ENCODE peak calls at places on chromosomes 12 and 14, in four cellular contexts. N, P, W and A are unnamed samples.

GRCh38 chr14:54698501-54698900 is 131.6 kb downstream of the SAMD4A start:
- DNase-seq in W (no peak), N (no peak), P (no peak), A (no peak)

GRCh38 chr12:23342407-23342806 is 607.1 kb downstream of the SOX5 start:
- DNase-seq in P (no peak), W (no peak), N (no peak), A (no peak)

GRCh38 chr12:130688027-130688778 is 27.9 kb downstream of the RIMBP2 start:
- DNase-seq in W (no peak), P (no peak), N (no peak), A (no peak)

GRCh38 chr12:132445884-132446471 is 44.0 kb upstream of the FBRSL1 start:
- DNase-seq in P (peak), N (peak), W (peak), A (peak)

GRCh38 chr14:96649327-96649601 is 147.1 kb downstream of the PAPOLA start:
- DNase-seq in N (no peak), P (no peak), W (no peak), A (no peak)

GRCh38 chr14:23621932-23622495 is 14.2 kb upstream of the DHRS2 start:
- DNase-seq in N (no peak), P (no peak), W (no peak), A (no peak)

GRCh38 chr14:67674139-67674479 is 323 bp downstream of the VTI1B start:
- DNase-seq in N (peak), P (peak), W (peak), A (peak)

GRCh38 chr12:103879878-103880277 is 38.8 kb upstream of the NT5DC3 start:
- DNase-seq in N (no peak), W (no peak), P (no peak), A (no peak)

GRCh38 chr12:126792411-126792810 is 1474.6 kb upstream of the TMEM132C start:
- DNase-seq in P (no peak), W (no peak), N (no peak), A (no peak)

GRCh38 chr12:75683220-75683619 is 171.8 kb upstream of the KRR1 start:
- DNase-seq in N (no peak), P (no peak), W (no peak), A (no peak)

GRCh38 chr12:128856791-128857078 is 3.5 kb downstream of the GLT1D1 start:
- DNase-seq in N (no peak), P (no peak), W (no peak), A (no peak)

GRCh38 chr14:54392131-54392859 is 4.5 kb upstream of the CDKN3 start:
- DNase-seq in W (no peak), N (no peak), P (no peak), A (peak)

GRCh38 chr12:6692888-6693287 is 3.7 kb upstream of the ZNF384 start:
- DNase-seq in N (no peak), W (no peak), P (no peak), A (peak)

GRCh38 chr12:29131539-29131938 is 17.5 kb upstream of the FAR2 start:
- DNase-seq in W (no peak), P (no peak), N (peak), A (no peak)

GRCh38 chr12:116879509-116880212 is 1.6 kb downstream of the HRK start:
- DNase-seq in N (peak), P (peak), W (no peak), A (peak)

GRCh38 chr14:69358233-69358963 is 39.7 kb downstream of the ERH start:
- DNase-seq in N (no peak), W (no peak), P (no peak), A (no peak)

GRCh38 chr12:50505386-50505827 is 622 bp downstream of the DIP2B start:
- DNase-seq in N (peak), W (peak), P (peak), A (no peak)

GRCh38 chr14:54465654-54466053 is 23.1 kb downstream of the GMFB start:
- DNase-seq in W (no peak), N (no peak), P (no peak), A (no peak)

GRCh38 chr14:70789361-70789760 is 20.0 kb downstream of the MAP3K9 start:
- DNase-seq in P (no peak), W (no peak), N (peak), A (no peak)

GRCh38 chr12:108854453-108855283 is 2.7 kb downstream of the SSH1 start:
- DNase-seq in P (no peak), W (peak), N (peak), A (no peak)

GRCh38 chr12:51307655-51308593 is 16.1 kb downstream of the BIN2 start:
- DNase-seq in P (no peak), W (peak), N (peak), A (no peak)

GRCh38 chr14:49621114-49621881 is 699 bp downstream of the MGAT2 start:
- DNase-seq in W (peak), N (peak), P (peak), A (peak)

GRCh38 chr14:84228702-84229101 is 1301.2 kb upstream of the FLRT2 start:
- DNase-seq in N (no peak), W (no peak), P (no peak), A (no peak)

GRCh38 chr12:94140556-94140955 is 7.8 kb upstream of the PLXNC1 start:
- DNase-seq in W (peak), N (peak), P (peak), A (peak)

GRCh38 chr12:89417246-89417977 is 65.1 kb upstream of the DUSP6 start:
- DNase-seq in P (no peak), W (no peak), N (peak), A (no peak)

GRCh38 chr12:81208193-81208946 is 130.5 kb downstream of the ACSS3 start:
- DNase-seq in W (peak), N (peak), P (no peak), A (no peak)

GRCh38 chr12:30794591-30795409 is 40.0 kb upstream of the CAPRIN2 start:
- DNase-seq in W (peak), N (peak), P (no peak), A (peak)

GRCh38 chr14:68644101-68644500 is 148.8 kb downstream of the ZFP36L1 start:
- DNase-seq in W (no peak), N (no peak), P (no peak), A (no peak)

GRCh38 chr12:65090461-65090860 is 30.6 kb downstream of the WIF1 start:
- DNase-seq in W (no peak), P (no peak), N (no peak), A (no peak)

GRCh38 chr14:102699416-102700110 is 77.7 kb upstream of the TRAF3 start:
- DNase-seq in P (no peak), W (no peak), N (peak), A (no peak)

GRCh38 chr12:1926274-1926673 is 7.8 kb upstream of the CACNA2D4 start:
- DNase-seq in N (no peak), P (no peak), W (peak), A (no peak)

GRCh38 chr12:100533326-100533725 is 40.2 kb upstream of the GAS2L3 start:
- DNase-seq in P (no peak), N (no peak), W (no peak), A (no peak)

GRCh38 chr12:122726056-122726558 is 4.5 kb downstream of the HCAR1 start:
- DNase-seq in W (peak), P (no peak), N (no peak), A (peak)

GRCh38 chr14:24310666-24311604 is at the start of gene LTB4R:
- DNase-seq in P (peak), N (peak), W (no peak), A (peak)

GRCh38 chr14:52649511-52649910 is 45.8 kb downstream of the ERO1A start:
- DNase-seq in N (peak), P (no peak), W (no peak), A (no peak)

GRCh38 chr14:40911161-40911560 is 695.5 kb upstream of the LRFN5 start:
- DNase-seq in P (no peak), N (no peak), W (no peak), A (no peak)

DNA sequence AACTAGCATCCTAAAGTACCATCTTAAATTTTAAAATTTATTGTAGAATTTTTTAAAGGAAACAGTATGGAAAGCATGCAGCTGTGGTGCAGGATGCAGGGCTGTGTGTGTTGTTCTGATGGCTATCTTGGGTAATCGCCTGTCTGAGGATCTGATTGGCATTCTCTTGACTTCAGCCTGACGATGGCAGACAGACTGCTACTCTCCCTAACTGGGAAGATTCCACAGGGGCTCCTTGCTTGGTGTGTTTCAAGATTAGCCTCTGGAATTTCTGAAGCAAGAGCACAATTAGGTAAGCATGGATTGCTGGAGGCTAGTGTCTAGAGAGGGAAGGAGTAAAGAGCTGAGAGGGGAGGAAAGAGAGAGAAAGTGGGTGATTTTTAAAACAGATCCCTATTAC is 696.8 kb upstream of the LRFN5 start:
- DNase-seq in P (no peak), W (no peak), N (no peak), A (peak)
- TF ChIP-seq EZH2phosphoT487 in P (no peak), W (no peak), N (no peak), A (no peak)

DNA sequence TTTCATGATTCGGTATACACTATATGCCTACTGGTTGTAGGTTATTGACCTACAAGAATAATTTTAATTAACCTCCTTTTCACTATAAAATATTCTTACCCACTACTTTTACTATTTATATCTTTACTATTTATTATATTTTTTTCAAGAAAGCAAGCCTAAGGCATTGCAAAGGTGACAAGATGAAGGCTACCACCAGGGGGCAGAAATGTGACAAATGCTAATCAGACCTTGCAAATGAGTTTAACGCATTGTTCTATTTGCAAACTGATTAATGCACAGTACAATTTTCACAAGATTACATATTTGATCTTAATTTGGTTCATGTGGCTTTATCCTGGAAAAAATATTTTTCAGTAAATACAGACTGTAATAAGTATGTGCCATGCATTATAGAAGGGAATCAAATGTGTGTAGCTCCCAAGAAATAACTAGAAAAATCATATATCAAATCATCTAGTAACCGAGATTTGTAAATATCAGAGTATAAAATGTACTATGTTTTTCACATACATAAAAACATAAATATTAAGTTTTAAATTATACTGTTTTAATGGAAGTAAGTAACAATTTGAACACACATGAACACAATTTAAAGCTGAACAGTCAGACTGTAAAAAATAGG is 107.0 kb downstream of the ADAMTS20 start:
- DNase-seq in W (peak), P (peak), N (peak), A (peak)
- TF ChIP-seq EZH2phosphoT487 in W (no peak), P (no peak), N (no peak), A (no peak)

GRCh38 chr12:49292729-49293055 is 2.3 kb upstream of the PRPH start:
- DNase-seq in P (no peak), W (no peak), N (no peak), A (no peak)

GRCh38 chr12:49287876-49288275 is 7.1 kb upstream of the PRPH start:
- DNase-seq in W (no peak), N (no peak), P (no peak), A (no peak)

GRCh38 chr12:49293056-49293956 is 1.6 kb upstream of the PRPH start:
- DNase-seq in P (no peak), W (no peak), N (no peak), A (peak)

GRCh38 chr12:49288412-49288853 is 6.5 kb upstream of the PRPH start:
- DNase-seq in W (peak), N (peak), P (peak), A (peak)

GRCh38 chr12:49288922-49289555 is 5.9 kb upstream of the PRPH start:
- DNase-seq in N (no peak), P (no peak), W (no peak), A (no peak)
- TF ChIP-seq EZH2phosphoT487 in N (no peak), P (no peak), W (no peak), A (no peak)

DNA sequence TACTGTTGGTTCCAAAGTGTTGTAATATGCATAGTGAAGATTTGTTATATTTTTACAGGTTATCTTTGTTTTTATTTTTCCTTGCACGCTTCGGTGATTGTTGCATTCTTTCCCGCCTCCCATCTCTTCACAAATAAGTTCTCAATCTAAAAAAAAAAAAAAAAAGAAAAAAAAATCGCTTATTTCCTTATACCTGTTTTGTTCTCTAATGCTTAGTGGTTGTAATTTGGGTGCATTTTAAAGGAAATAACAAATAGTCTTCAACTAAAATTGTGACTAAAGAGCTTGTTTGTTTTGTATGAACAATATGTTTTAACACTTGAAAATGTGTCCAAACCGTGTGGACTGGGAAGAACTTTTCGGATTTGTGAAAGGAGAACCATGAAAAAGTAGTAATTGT is 1.5 kb downstream of the CAND1 start:
- DNase-seq in W (no peak), N (peak), P (no peak), A (no peak)
- TF ChIP-seq EZH2phosphoT487 in W (no peak), N (no peak), P (no peak), A (no peak)

DNA sequence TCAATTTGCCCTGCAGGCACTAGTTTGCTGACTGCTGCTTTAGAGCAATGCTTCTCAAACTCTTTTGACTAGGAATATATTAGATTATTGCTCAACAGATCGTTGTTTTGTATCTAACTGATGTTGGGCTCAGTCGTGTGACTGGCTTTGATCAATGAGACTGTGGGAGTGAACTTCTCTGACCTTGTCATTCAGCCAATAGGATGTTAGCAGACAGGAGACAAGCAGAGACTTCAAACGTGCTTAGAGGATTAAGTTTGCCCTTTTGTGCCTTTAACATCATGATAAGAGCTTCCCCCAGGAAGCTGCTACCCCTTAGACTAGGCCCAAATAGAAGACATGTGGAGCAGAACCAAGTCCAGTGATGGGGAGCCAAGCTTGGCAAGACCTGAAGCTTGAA is 76.7 kb upstream of the ELK3 start:
- DNase-seq in N (no peak), W (no peak), P (no peak), A (no peak)
- TF ChIP-seq EZH2phosphoT487 in N (no peak), W (no peak), P (no peak), A (no peak)

GRCh38 chr12:42609605-42610004 is 20.1 kb upstream of the PRICKLE1 start:
- DNase-seq in N (peak), W (no peak), P (no peak), A (no peak)

GRCh38 chr12:42608196-42608825 is 18.8 kb upstream of the PRICKLE1 start:
- DNase-seq in N (peak), W (no peak), P (no peak), A (no peak)

GRCh38 chr12:42612258-42612608 is 22.7 kb upstream of the PRICKLE1 start:
- DNase-seq in P (no peak), W (no peak), N (peak), A (no peak)

GRCh38 chr12:42607584-42607984 is 18.0 kb upstream of the PRICKLE1 start:
- DNase-seq in P (no peak), N (no peak), W (no peak), A (no peak)

GRCh38 chr12:42611571-42612257 is 22.2 kb upstream of the PRICKLE1 start:
- DNase-seq in N (peak), P (no peak), W (no peak), A (no peak)
- TF ChIP-seq EZH2phosphoT487 in N (no peak), P (no peak), W (no peak), A (no peak)

DNA sequence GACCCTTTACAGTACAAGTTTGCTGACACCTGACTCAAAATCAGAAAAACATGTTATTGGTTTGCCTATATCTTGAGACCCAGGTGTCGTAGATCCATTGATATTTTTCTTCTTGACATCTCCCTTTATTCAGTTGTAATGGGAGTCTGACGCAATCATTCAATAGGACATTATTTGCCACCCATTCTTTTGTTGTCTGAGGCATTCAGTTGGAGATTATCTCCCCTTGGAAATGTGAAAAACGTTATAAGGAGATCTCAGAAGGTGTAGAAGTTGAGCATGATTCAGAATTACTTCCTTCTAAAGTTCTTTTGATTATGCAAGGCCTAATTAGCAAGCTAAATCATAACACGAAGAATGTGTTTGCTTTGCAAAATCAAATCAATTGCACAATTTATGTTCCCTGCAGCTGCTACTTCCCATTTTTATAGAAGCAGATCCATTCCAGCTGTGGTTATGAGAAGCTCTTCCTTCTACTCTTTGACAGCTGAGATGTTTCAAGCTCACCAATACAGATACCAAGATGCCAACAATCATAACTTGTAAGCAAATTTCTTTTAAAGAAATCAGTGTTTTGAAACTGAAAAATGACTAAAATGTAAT is 228.2 kb upstream of the SYT1 start:
- DNase-seq in N (peak), W (no peak), P (no peak), A (no peak)
- TF ChIP-seq EZH2phosphoT487 in N (no peak), W (no peak), P (no peak), A (no peak)

GRCh38 chr14:94310248-94310647 is 12.9 kb downstream of the SERPINA6 start:
- DNase-seq in N (no peak), W (no peak), P (no peak), A (no peak)

GRCh38 chr14:94314890-94315289 is 8.2 kb downstream of the SERPINA6 start:
- DNase-seq in N (no peak), P (no peak), W (no peak), A (no peak)

GRCh38 chr14:94313991-94314655 is 9.0 kb downstream of the SERPINA6 start:
- DNase-seq in P (no peak), N (peak), W (no peak), A (no peak)

GRCh38 chr14:94309721-94310120 is 13.4 kb downstream of the SERPINA6 start:
- DNase-seq in N (no peak), P (no peak), W (no peak), A (no peak)

DNA sequence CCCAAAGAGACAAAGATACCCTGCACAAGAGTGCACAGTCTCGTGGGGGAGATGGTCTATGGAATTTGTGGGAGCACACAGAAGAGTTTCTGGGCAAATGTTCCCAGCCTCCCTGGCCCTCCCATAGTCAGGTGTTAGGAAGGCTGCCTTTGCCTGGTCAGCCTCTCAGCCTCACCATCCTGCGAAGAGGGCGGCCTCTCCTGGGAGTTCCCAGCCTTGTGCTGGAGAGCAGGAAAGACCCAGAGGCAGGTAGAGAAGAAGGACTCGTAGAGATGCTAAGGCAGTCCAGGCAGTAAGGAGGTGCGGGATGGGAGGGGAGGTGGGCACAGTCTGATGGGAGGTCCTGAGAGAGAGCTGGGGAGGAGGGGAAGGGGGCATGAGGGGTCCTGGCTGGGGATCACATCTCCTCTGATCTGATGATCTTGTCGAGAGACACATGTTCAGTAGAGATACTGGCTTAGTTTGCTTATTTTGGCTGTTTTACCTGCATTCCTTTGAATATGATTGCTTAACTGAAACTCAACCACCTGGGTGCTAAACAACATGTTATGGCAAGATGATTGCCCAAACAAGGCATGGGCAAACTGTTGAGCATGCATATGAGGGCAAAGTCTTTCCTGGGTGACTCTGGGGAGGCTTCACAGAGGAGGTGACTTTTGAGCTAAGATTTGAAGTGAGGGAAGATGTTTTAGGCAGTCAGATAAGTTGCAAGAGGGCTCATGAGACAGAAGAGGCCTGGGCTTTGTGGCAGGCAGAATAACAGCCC is 10.5 kb downstream of the SERPINA6 start:
- DNase-seq in N (no peak), P (no peak), W (no peak), A (no peak)
- TF ChIP-seq EZH2phosphoT487 in N (no peak), P (no peak), W (no peak), A (no peak)

GRCh38 chr12:754238-754816 is 1.9 kb downstream of the WNK1 start:
- DNase-seq in W (peak), N (peak), P (peak), A (no peak)

GRCh38 chr12:761276-761675 is 8.9 kb downstream of the WNK1 start:
- DNase-seq in P (no peak), W (no peak), N (peak), A (no peak)

GRCh38 chr12:754871-755562 is 2.6 kb downstream of the WNK1 start:
- DNase-seq in P (peak), N (peak), W (peak), A (peak)

GRCh38 chr12:759628-760027 is 7.2 kb downstream of the WNK1 start:
- DNase-seq in P (no peak), W (no peak), N (no peak), A (no peak)
- TF ChIP-seq EZH2phosphoT487 in P (no peak), W (no peak), N (no peak), A (no peak)